ENCODE peak calls at places on chromosomes 5 and 9, in six cellular contexts. W is trophoblast cell, J is H1, V is IMR-90, G is neuronal stem cell, O is mesenchymal stem cell. Y is an unnamed sample.

GRCh38 chr5:84688566-84688965 is 303.9 kb upstream of the EDIL3 start:
- DNase-seq in W (no peak), J (no peak), V (peak; percentile 72), G (no peak), O (peak; percentile 80), Y (no peak)

GRCh38 chr5:77952811-77953210 is 176.7 kb upstream of the TBCA start:
- DNase-seq in W (no peak), J (no peak), V (peak; percentile 54), G (no peak), O (no peak), Y (no peak)

GRCh38 chr5:181241393-181241975 is 2.2 kb downstream of the RACK1 start:
- DNase-seq in W (peak; percentile 29), J (no peak), V (peak; percentile 90), G (no peak), O (peak; percentile 91), Y (no peak)

GRCh38 chr5:95773325-95774059 is 42.4 kb downstream of the RHOBTB3 start:
- DNase-seq in W (no peak), J (no peak), V (peak; percentile 90), G (no peak), O (peak; percentile 75), Y (no peak)

GRCh38 chr5:134029156-134029555 is 24.4 kb upstream of the VDAC1 start:
- DNase-seq in W (no peak), J (no peak), V (peak; percentile 94), G (no peak), O (peak; percentile 84), Y (no peak)

GRCh38 chr5:127810014-127810413 is 106.8 kb downstream of the CCDC192 start:
- DNase-seq in W (no peak), J (no peak), V (no peak), G (no peak), O (no peak), Y (no peak)

GRCh38 chr5:111173476-111173875 is 50.7 kb upstream of the CAMK4 start:
- DNase-seq in W (no peak), J (no peak), V (no peak), G (no peak), O (no peak), Y (no peak)

GRCh38 chr5:23139338-23140171 is 286.4 kb upstream of the CDH12 start:
- DNase-seq in W (no peak), J (no peak), V (peak; percentile 0), G (peak; percentile 24), O (peak; percentile 35), Y (no peak)

GRCh38 chr5:125717209-125717608 is 706.0 kb upstream of the GRAMD2B start:
- DNase-seq in W (no peak), J (no peak), V (peak; percentile 96), G (peak; percentile 18), O (peak; percentile 92), Y (no peak)

GRCh38 chr5:119031905-119032304 is 39.0 kb upstream of the DMXL1 start:
- DNase-seq in W (no peak), J (no peak), V (no peak), G (no peak), O (no peak), Y (peak; percentile 43)

GRCh38 chr5:10229306-10230048 is 20.2 kb downstream of the ATPSCKMT start:
- DNase-seq in W (no peak), J (no peak), V (peak; percentile 91), G (no peak), O (peak; percentile 16), Y (no peak)

GRCh38 chr5:1409386-1410110 is 35.7 kb downstream of the SLC6A3 start:
- DNase-seq in W (no peak), J (peak; percentile 78), V (peak; percentile 13), G (peak; percentile 65), O (peak; percentile 11), Y (peak; percentile 52)

DNA sequence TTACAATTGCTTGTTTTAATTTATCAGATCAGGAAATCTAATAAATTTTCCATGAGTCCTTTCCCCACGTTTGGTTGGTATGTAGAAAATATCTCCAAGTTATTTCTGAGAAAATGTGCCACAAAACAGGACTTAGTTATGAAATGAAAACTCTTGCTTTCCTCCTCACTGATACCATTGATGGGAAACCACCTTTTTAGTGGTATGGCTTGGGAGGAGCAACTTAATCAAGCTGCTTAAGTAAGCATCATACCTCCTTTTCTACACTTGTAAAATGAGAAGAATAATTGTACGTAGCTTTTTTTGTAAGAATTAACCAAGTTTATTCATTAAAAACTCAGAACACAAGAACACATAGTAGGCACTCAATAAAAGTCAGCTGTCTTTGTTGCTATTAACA is 19.9 kb downstream of the CARTPT start:
- DNase-seq in W (no peak), J (no peak), V (no peak), G (no peak), O (no peak), Y (no peak)
- H4K91ac ChIP-seq in W (no peak overlapping the region), J (no peak overlapping the region), V (no peak overlapping the region), G (no peak overlapping the region), O (no peak overlapping the region), Y (no peak overlapping the region)

DNA sequence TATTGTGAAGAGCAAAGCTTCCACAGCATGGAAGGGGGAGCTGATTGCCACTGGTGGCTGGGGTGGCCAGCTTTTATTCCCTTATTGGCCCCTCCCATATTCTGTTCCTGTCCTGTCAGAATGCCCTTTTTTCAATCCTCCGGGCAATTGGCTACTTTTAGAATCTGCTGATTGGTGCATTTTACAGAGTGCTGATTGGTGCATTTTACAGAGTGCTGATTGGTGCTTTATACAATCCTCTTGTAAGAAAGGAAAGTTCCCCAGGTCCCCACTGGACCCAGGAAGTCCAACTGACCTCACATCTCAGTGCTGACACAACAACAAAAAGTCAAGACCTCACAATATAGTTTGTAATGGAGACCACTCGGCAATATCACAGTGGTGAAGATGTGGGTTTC is 195.0 kb downstream of the SPATA31A6 start:
- DNase-seq in W (no peak), J (no peak), V (no peak), G (no peak), O (no peak), Y (no peak)
- H4K91ac ChIP-seq in W (no peak overlapping the region), J (no peak overlapping the region), V (no peak overlapping the region), G (no peak overlapping the region), O (no peak overlapping the region), Y (no peak overlapping the region)

DNA sequence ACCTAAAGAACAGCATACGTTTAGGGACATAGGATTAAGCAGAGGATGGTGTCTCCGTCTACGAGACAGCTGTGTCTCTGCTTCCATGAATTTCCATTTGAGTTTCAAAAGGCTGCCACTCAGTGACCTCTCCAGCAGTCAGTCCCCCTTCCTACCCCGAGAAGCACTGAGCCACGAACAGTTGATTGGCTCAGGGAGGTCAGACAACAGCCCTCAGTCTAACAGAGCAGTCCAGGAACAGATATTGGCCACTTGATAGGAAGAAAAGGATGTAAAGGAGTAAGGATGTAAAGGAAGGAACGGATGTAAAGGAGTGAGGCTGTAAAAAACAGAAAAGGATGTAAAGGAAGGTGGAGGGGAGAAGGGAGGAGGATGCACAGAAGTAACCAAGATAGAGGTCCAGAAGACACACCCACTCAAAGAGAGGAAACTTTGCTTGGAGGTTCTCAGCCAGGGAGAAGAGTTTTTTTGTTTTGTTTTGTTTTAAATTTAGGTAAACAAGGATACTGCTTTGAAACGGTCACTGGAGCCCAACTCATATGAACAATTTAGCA is 3.2 kb upstream of the NR4A3 start:
- DNase-seq in W (no peak), J (no peak), V (no peak), G (peak; percentile 38), O (peak; percentile 25), Y (no peak)
- H4K91ac ChIP-seq in W (no peak overlapping the region), J (no peak overlapping the region), V (peak overlapping the region; percentile 17), G (no peak overlapping the region), O (no peak overlapping the region), Y (no peak overlapping the region)

GRCh38 chr5:97531549-97531948 is 348.5 kb upstream of the RIOK2 start:
- DNase-seq in W (no peak), J (no peak), V (no peak), G (no peak), O (no peak), Y (no peak)
- H4K91ac ChIP-seq in W (no peak overlapping the region), J (no peak overlapping the region), V (no peak overlapping the region), G (no peak overlapping the region), O (no peak overlapping the region), Y (no peak overlapping the region)

GRCh38 chr5:164532226-164532937 is 1027.0 kb downstream of the MAT2B start:
- DNase-seq in W (no peak), J (no peak), V (no peak), G (no peak), O (peak; percentile 23), Y (no peak)
- H4K91ac ChIP-seq in W (no peak overlapping the region), J (no peak overlapping the region), V (no peak overlapping the region), G (no peak overlapping the region), O (no peak overlapping the region), Y (no peak overlapping the region)

GRCh38 chr5:38557309-38557710 is 864 bp upstream of the LIFR start:
- DNase-seq in W (no peak), J (no peak), V (no peak), G (no peak), O (no peak), Y (no peak)
- H4K91ac ChIP-seq in W (peak overlapping the region; percentile 96), J (no peak overlapping the region), V (peak overlapping the region; percentile 83), G (no peak overlapping the region), O (peak overlapping the region; percentile 99), Y (no peak overlapping the region)

GRCh38 chr5:147713550-147714295 is 68.8 kb downstream of the JAKMIP2 start:
- DNase-seq in W (no peak), J (no peak), V (no peak), G (no peak), O (no peak), Y (no peak)

GRCh38 chr5:147708708-147709107 is 73.8 kb downstream of the JAKMIP2 start:
- DNase-seq in W (no peak), J (no peak), V (no peak), G (no peak), O (no peak), Y (no peak)

GRCh38 chr5:147712583-147712982 is 69.9 kb downstream of the JAKMIP2 start:
- DNase-seq in W (no peak), J (no peak), V (no peak), G (no peak), O (no peak), Y (no peak)

GRCh38 chr5:147712024-147712423 is 70.5 kb downstream of the JAKMIP2 start:
- DNase-seq in W (no peak), J (no peak), V (no peak), G (no peak), O (no peak), Y (no peak)

GRCh38 chr5:147711019-147711418 is 71.5 kb downstream of the JAKMIP2 start:
- DNase-seq in W (no peak), J (no peak), V (no peak), G (no peak), O (no peak), Y (no peak)
- H4K91ac ChIP-seq in W (no peak overlapping the region), J (no peak overlapping the region), V (no peak overlapping the region), G (no peak overlapping the region), O (no peak overlapping the region), Y (no peak overlapping the region)

GRCh38 chr5:72380491-72381274 is 60.5 kb downstream of the PTCD2 start:
- DNase-seq in W (no peak), J (no peak), V (peak; percentile 42), G (no peak), O (no peak), Y (no peak)
- H4K91ac ChIP-seq in W (no peak overlapping the region), J (no peak overlapping the region), V (peak overlapping the region; percentile 78), G (no peak overlapping the region), O (no peak overlapping the region), Y (no peak overlapping the region)

DNA sequence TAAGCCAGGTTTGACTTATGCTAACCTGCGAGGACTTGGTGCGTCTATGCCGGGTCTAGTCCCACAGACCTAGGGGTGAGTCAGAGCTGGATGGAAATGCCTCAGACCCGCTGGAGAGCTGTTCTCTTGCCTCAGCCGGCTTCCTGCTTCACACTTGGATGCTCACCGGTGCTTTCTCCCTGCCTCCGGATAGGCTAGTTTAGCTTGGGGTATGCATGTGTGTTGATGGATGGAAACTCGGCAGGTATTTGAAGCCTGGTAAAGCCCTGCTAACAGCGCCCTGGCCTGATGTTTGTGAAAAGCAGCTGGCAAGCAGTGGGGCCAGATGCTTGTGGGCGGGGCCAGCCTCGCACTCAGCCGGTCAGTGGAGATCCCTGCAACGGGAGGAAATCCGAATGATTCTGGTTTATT is 29.3 kb downstream of the PRRC2B start:
- DNase-seq in W (peak; percentile 81), J (no peak), V (peak; percentile 91), G (no peak), O (peak; percentile 90), Y (peak; percentile 82)
- H4K91ac ChIP-seq in W (no peak overlapping the region), J (no peak overlapping the region), V (no peak overlapping the region), G (no peak overlapping the region), O (no peak overlapping the region), Y (no peak overlapping the region)

Y was measured in H9.